ENCODE peak calls at places on chromosome 16, in nine cellular contexts. One of them, this sample, is unnamed.
A peak's percentile ranks its signal among the peaks of the same experiment; 100 is the strongest.

GRCh38 chr16:80852261-80852872 is 48.0 kb upstream of the CDYL2 start:
- DNase-seq in neuronal stem cell: no peak
- DNase-seq in fibroblast of pulmonary artery: peak; percentile 49
- DNase-seq in thoracic aorta: no peak
- DNase-seq in fibroblast of lung: peak; percentile 9
- DNase-seq in HFF-Myc: no peak
- DNase-seq in breast epithelium: no peak
- DNase-seq in cardiac muscle cell: peak; percentile 27
- DNase-seq in OCI-LY7: peak; percentile 31
- DNase-seq in this sample: no peak

GRCh38 chr16:10521681-10522274 is 58.6 kb downstream of the EMP2 start:
- DNase-seq in thoracic aorta: no peak
- DNase-seq in fibroblast of lung: peak; percentile 67
- DNase-seq in OCI-LY7: peak; percentile 70
- DNase-seq in cardiac muscle cell: peak; percentile 75
- DNase-seq in neuronal stem cell: peak; percentile 58
- DNase-seq in HFF-Myc: peak; percentile 67
- DNase-seq in fibroblast of pulmonary artery: peak; percentile 79
- DNase-seq in breast epithelium: no peak
- DNase-seq in this sample: no peak

GRCh38 chr16:77002644-77003043 is 188.3 kb upstream of the MON1B start:
- DNase-seq in fibroblast of lung: no peak
- DNase-seq in thoracic aorta: no peak
- DNase-seq in breast epithelium: no peak
- DNase-seq in OCI-LY7: no peak
- DNase-seq in neuronal stem cell: no peak
- DNase-seq in fibroblast of pulmonary artery: no peak
- DNase-seq in HFF-Myc: no peak
- DNase-seq in cardiac muscle cell: no peak
- DNase-seq in this sample: no peak

GRCh38 chr16:56368545-56368944 is 56.8 kb downstream of the AMFR start:
- DNase-seq in fibroblast of pulmonary artery: no peak
- DNase-seq in cardiac muscle cell: no peak
- DNase-seq in thoracic aorta: no peak
- DNase-seq in breast epithelium: no peak
- DNase-seq in HFF-Myc: no peak
- DNase-seq in fibroblast of lung: no peak
- DNase-seq in OCI-LY7: no peak
- DNase-seq in neuronal stem cell: no peak
- DNase-seq in this sample: no peak

GRCh38 chr16:963913-964695 is 6.7 kb downstream of the LMF1 start:
- DNase-seq in neuronal stem cell: no peak
- DNase-seq in breast epithelium: no peak
- DNase-seq in OCI-LY7: no peak
- DNase-seq in thoracic aorta: no peak
- DNase-seq in HFF-Myc: no peak
- DNase-seq in cardiac muscle cell: no peak
- DNase-seq in fibroblast of lung: no peak
- DNase-seq in fibroblast of pulmonary artery: no peak
- DNase-seq in this sample: no peak

GRCh38 chr16:55478827-55479559 is at the start of gene MMP2:
- DNase-seq in fibroblast of lung: peak; percentile 87
- DNase-seq in neuronal stem cell: peak; percentile 69
- DNase-seq in cardiac muscle cell: peak; percentile 91
- DNase-seq in thoracic aorta: no peak
- DNase-seq in OCI-LY7: no peak
- DNase-seq in HFF-Myc: no peak
- DNase-seq in fibroblast of pulmonary artery: peak; percentile 82
- DNase-seq in breast epithelium: no peak
- DNase-seq in this sample: no peak

GRCh38 chr16:11689031-11689840 is 21.0 kb downstream of the SNN start:
- DNase-seq in thoracic aorta: no peak
- DNase-seq in breast epithelium: no peak
- DNase-seq in neuronal stem cell: no peak
- DNase-seq in cardiac muscle cell: no peak
- DNase-seq in fibroblast of lung: peak; percentile 30
- DNase-seq in HFF-Myc: no peak
- DNase-seq in OCI-LY7: peak; percentile 91
- DNase-seq in fibroblast of pulmonary artery: no peak
- DNase-seq in this sample: no peak

GRCh38 chr16:31141489-31142108 is 6.1 kb upstream of the PRSS8 start:
- DNase-seq in cardiac muscle cell: no peak
- DNase-seq in thoracic aorta: no peak
- DNase-seq in fibroblast of pulmonary artery: no peak
- DNase-seq in HFF-Myc: no peak
- DNase-seq in fibroblast of lung: no peak
- DNase-seq in breast epithelium: peak; percentile 59
- DNase-seq in neuronal stem cell: no peak
- DNase-seq in OCI-LY7: no peak
- DNase-seq in this sample: peak; percentile 23

GRCh38 chr16:71537643-71538042 is 11.4 kb downstream of the CHST4 start:
- DNase-seq in breast epithelium: no peak
- DNase-seq in OCI-LY7: peak; percentile 67
- DNase-seq in fibroblast of lung: peak; percentile 24
- DNase-seq in neuronal stem cell: no peak
- DNase-seq in fibroblast of pulmonary artery: peak; percentile 56
- DNase-seq in HFF-Myc: no peak
- DNase-seq in thoracic aorta: no peak
- DNase-seq in cardiac muscle cell: peak; percentile 57
- DNase-seq in this sample: no peak

GRCh38 chr16:10981697-10982216 is 37.4 kb downstream of the CLEC16A start:
- DNase-seq in fibroblast of pulmonary artery: no peak
- DNase-seq in thoracic aorta: no peak
- DNase-seq in fibroblast of lung: peak; percentile 42
- DNase-seq in cardiac muscle cell: no peak
- DNase-seq in breast epithelium: no peak
- DNase-seq in neuronal stem cell: no peak
- DNase-seq in HFF-Myc: no peak
- DNase-seq in OCI-LY7: peak; percentile 81
- DNase-seq in this sample: no peak

GRCh38 chr16:64234200-64234599 is 887.7 kb downstream of the CDH11 start:
- DNase-seq in thoracic aorta: no peak
- DNase-seq in fibroblast of pulmonary artery: no peak
- DNase-seq in cardiac muscle cell: no peak
- DNase-seq in fibroblast of lung: no peak
- DNase-seq in breast epithelium: no peak
- DNase-seq in HFF-Myc: no peak
- DNase-seq in neuronal stem cell: no peak
- DNase-seq in OCI-LY7: no peak
- DNase-seq in this sample: no peak

GRCh38 chr16:74024997-74025396 is 271.6 kb upstream of the PSMD7 start:
- DNase-seq in breast epithelium: no peak
- DNase-seq in fibroblast of pulmonary artery: no peak
- DNase-seq in neuronal stem cell: no peak
- DNase-seq in fibroblast of lung: no peak
- DNase-seq in HFF-Myc: no peak
- DNase-seq in thoracic aorta: no peak
- DNase-seq in OCI-LY7: no peak
- DNase-seq in cardiac muscle cell: no peak
- DNase-seq in this sample: no peak

GRCh38 chr16:12646490-12647274 is 157.0 kb downstream of the CPPED1 start:
- DNase-seq in fibroblast of pulmonary artery: no peak
- DNase-seq in neuronal stem cell: no peak
- DNase-seq in OCI-LY7: no peak
- DNase-seq in thoracic aorta: no peak
- DNase-seq in breast epithelium: no peak
- DNase-seq in HFF-Myc: peak; percentile 33
- DNase-seq in cardiac muscle cell: no peak
- DNase-seq in fibroblast of lung: no peak
- DNase-seq in this sample: no peak

GRCh38 chr16:77324727-77325126 is 110.1 kb downstream of the ADAMTS18 start:
- DNase-seq in fibroblast of lung: no peak
- DNase-seq in fibroblast of pulmonary artery: no peak
- DNase-seq in neuronal stem cell: no peak
- DNase-seq in breast epithelium: no peak
- DNase-seq in OCI-LY7: no peak
- DNase-seq in HFF-Myc: no peak
- DNase-seq in thoracic aorta: no peak
- DNase-seq in cardiac muscle cell: no peak
- DNase-seq in this sample: no peak

GRCh38 chr16:14489460-14489859 is 140.6 kb downstream of the PARN start:
- DNase-seq in HFF-Myc: peak; percentile 79
- DNase-seq in breast epithelium: no peak
- DNase-seq in cardiac muscle cell: peak; percentile 37
- DNase-seq in fibroblast of pulmonary artery: no peak
- DNase-seq in thoracic aorta: no peak
- DNase-seq in fibroblast of lung: no peak
- DNase-seq in OCI-LY7: peak; percentile 52
- DNase-seq in neuronal stem cell: no peak
- DNase-seq in this sample: no peak

GRCh38 chr16:31135535-31136286 is at the start of gene PRSS8:
- DNase-seq in fibroblast of pulmonary artery: no peak
- DNase-seq in OCI-LY7: no peak
- DNase-seq in neuronal stem cell: no peak
- DNase-seq in cardiac muscle cell: no peak
- DNase-seq in breast epithelium: peak; percentile 90
- DNase-seq in HFF-Myc: no peak
- DNase-seq in thoracic aorta: no peak
- DNase-seq in fibroblast of lung: no peak
- DNase-seq in this sample: no peak

GRCh38 chr16:22734313-22734869 is 79.6 kb upstream of the HS3ST2 start:
- DNase-seq in neuronal stem cell: no peak
- DNase-seq in fibroblast of pulmonary artery: no peak
- DNase-seq in breast epithelium: no peak
- DNase-seq in fibroblast of lung: no peak
- DNase-seq in cardiac muscle cell: no peak
- DNase-seq in HFF-Myc: no peak
- DNase-seq in OCI-LY7: no peak
- DNase-seq in thoracic aorta: no peak
- DNase-seq in this sample: no peak

GRCh38 chr16:2857451-2858244 is at the start of gene PRSS22:
- DNase-seq in thoracic aorta: no peak
- DNase-seq in breast epithelium: peak; percentile 78
- DNase-seq in fibroblast of pulmonary artery: no peak
- DNase-seq in cardiac muscle cell: no peak
- DNase-seq in neuronal stem cell: no peak
- DNase-seq in OCI-LY7: no peak
- DNase-seq in HFF-Myc: no peak
- DNase-seq in fibroblast of lung: no peak
- DNase-seq in this sample: no peak
- H3K4me3 ChIP-seq in thoracic aorta: peak within 1 kb of the TSS; percentile 33
- H3K4me3 ChIP-seq in breast epithelium: no peak within 1 kb of the TSS
- H3K4me3 ChIP-seq in fibroblast of pulmonary artery: no peak within 1 kb of the TSS
- H3K4me3 ChIP-seq in cardiac muscle cell: no peak within 1 kb of the TSS
- H3K4me3 ChIP-seq in neuronal stem cell: no peak within 1 kb of the TSS
- H3K4me3 ChIP-seq in OCI-LY7: no peak within 1 kb of the TSS
- H3K4me3 ChIP-seq in HFF-Myc: no peak within 1 kb of the TSS
- H3K4me3 ChIP-seq in fibroblast of lung: no peak within 1 kb of the TSS
- H3K4me3 ChIP-seq in this sample: no peak within 1 kb of the TSS

GRCh38 chr16:66606000-66606751 is 1.7 kb downstream of the CMTM3 start:
- DNase-seq in thoracic aorta: no peak
- DNase-seq in cardiac muscle cell: no peak
- DNase-seq in breast epithelium: no peak
- DNase-seq in fibroblast of pulmonary artery: no peak
- DNase-seq in neuronal stem cell: no peak
- DNase-seq in OCI-LY7: peak; percentile 72
- DNase-seq in fibroblast of lung: no peak
- DNase-seq in HFF-Myc: no peak
- DNase-seq in this sample: no peak
- H3K4me3 ChIP-seq in thoracic aorta: peak overlapping the region; percentile 90
- H3K4me3 ChIP-seq in cardiac muscle cell: peak overlapping the region; percentile 79
- H3K4me3 ChIP-seq in breast epithelium: peak overlapping the region; percentile 91
- H3K4me3 ChIP-seq in fibroblast of pulmonary artery: peak overlapping the region; percentile 68
- H3K4me3 ChIP-seq in neuronal stem cell: peak overlapping the region; percentile 48
- H3K4me3 ChIP-seq in OCI-LY7: peak overlapping the region; percentile 84
- H3K4me3 ChIP-seq in fibroblast of lung: peak overlapping the region; percentile 34
- H3K4me3 ChIP-seq in HFF-Myc: peak overlapping the region; percentile 74
- H3K4me3 ChIP-seq in this sample: peak overlapping the region; percentile 76

GRCh38 chr16:35747658-35748455 is 2288.4 kb downstream of the TP53TG3F start:
- DNase-seq in breast epithelium: no peak
- DNase-seq in HFF-Myc: no peak
- DNase-seq in fibroblast of pulmonary artery: no peak
- DNase-seq in fibroblast of lung: no peak
- DNase-seq in neuronal stem cell: no peak
- DNase-seq in thoracic aorta: no peak
- DNase-seq in OCI-LY7: no peak
- DNase-seq in cardiac muscle cell: no peak
- DNase-seq in this sample: no peak

GRCh38 chr16:35750157-35750689 is 2290.8 kb downstream of the TP53TG3F start:
- DNase-seq in HFF-Myc: no peak
- DNase-seq in fibroblast of lung: no peak
- DNase-seq in thoracic aorta: no peak
- DNase-seq in fibroblast of pulmonary artery: no peak
- DNase-seq in breast epithelium: no peak
- DNase-seq in neuronal stem cell: no peak
- DNase-seq in cardiac muscle cell: no peak
- DNase-seq in OCI-LY7: no peak
- DNase-seq in this sample: no peak

GRCh38 chr16:35746963-35747657 is 2287.7 kb downstream of the TP53TG3F start:
- DNase-seq in thoracic aorta: no peak
- DNase-seq in fibroblast of pulmonary artery: no peak
- DNase-seq in OCI-LY7: no peak
- DNase-seq in cardiac muscle cell: no peak
- DNase-seq in HFF-Myc: no peak
- DNase-seq in fibroblast of lung: no peak
- DNase-seq in breast epithelium: no peak
- DNase-seq in neuronal stem cell: no peak
- DNase-seq in this sample: no peak

GRCh38 chr16:35749253-35750141 is 2290.1 kb downstream of the TP53TG3F start:
- DNase-seq in breast epithelium: no peak
- DNase-seq in HFF-Myc: no peak
- DNase-seq in fibroblast of pulmonary artery: no peak
- DNase-seq in neuronal stem cell: no peak
- DNase-seq in cardiac muscle cell: no peak
- DNase-seq in fibroblast of lung: no peak
- DNase-seq in OCI-LY7: no peak
- DNase-seq in thoracic aorta: no peak
- DNase-seq in this sample: no peak

DNA sequence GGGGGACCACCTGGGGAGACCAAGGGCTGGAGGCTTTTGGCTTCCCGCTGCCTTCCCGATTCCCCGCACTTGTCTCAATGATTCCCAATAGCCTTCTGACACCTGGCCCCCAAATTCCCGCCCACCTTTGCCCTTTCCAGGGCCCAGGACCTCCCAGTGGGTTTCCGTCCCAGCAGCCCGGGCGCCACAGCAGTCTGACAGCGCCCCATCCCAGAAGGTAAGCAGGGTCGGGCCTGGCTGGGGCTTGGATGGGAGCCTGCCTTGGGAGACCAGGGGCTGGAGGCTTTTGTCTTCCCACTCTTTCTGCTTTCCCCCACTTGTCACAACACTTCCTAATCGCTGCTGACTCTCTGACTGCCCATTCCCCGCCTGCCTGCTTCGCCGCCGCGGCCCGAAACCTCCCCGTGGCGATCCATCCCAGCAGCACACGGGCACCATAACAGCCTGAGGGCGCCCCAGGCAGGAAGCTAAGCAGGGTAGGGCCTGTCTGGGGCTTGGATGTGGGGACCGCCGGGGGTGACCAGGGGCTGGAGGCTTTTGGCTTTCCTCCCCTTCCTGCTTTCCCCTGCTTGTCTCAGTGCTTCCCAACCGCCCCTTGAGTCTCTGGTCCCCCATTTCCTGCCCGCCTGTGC is 2289.3 kb downstream of the TP53TG3F start:
- DNase-seq in cardiac muscle cell: no peak
- DNase-seq in fibroblast of pulmonary artery: no peak
- DNase-seq in fibroblast of lung: no peak
- DNase-seq in OCI-LY7: no peak
- DNase-seq in breast epithelium: no peak
- DNase-seq in HFF-Myc: no peak
- DNase-seq in neuronal stem cell: no peak
- DNase-seq in thoracic aorta: no peak
- DNase-seq in this sample: no peak
- H3K4me3 ChIP-seq in cardiac muscle cell: no peak overlapping the region
- H3K4me3 ChIP-seq in fibroblast of pulmonary artery: no peak overlapping the region
- H3K4me3 ChIP-seq in fibroblast of lung: no peak overlapping the region
- H3K4me3 ChIP-seq in OCI-LY7: no peak overlapping the region
- H3K4me3 ChIP-seq in breast epithelium: no peak overlapping the region
- H3K4me3 ChIP-seq in HFF-Myc: no peak overlapping the region
- H3K4me3 ChIP-seq in neuronal stem cell: no peak overlapping the region
- H3K4me3 ChIP-seq in thoracic aorta: no peak overlapping the region
- H3K4me3 ChIP-seq in this sample: no peak overlapping the region

GRCh38 chr16:86298166-86299131 is 211.9 kb upstream of the FOXF1 start:
- DNase-seq in cardiac muscle cell: no peak
- DNase-seq in neuronal stem cell: no peak
- DNase-seq in HFF-Myc: no peak
- DNase-seq in fibroblast of pulmonary artery: no peak
- DNase-seq in thoracic aorta: no peak
- DNase-seq in fibroblast of lung: peak; percentile 64
- DNase-seq in breast epithelium: no peak
- DNase-seq in OCI-LY7: no peak
- DNase-seq in this sample: peak; percentile 39
- H3K4me3 ChIP-seq in cardiac muscle cell: no peak overlapping the region
- H3K4me3 ChIP-seq in neuronal stem cell: no peak overlapping the region
- H3K4me3 ChIP-seq in HFF-Myc: no peak overlapping the region
- H3K4me3 ChIP-seq in fibroblast of pulmonary artery: no peak overlapping the region
- H3K4me3 ChIP-seq in thoracic aorta: no peak overlapping the region
- H3K4me3 ChIP-seq in fibroblast of lung: no peak overlapping the region
- H3K4me3 ChIP-seq in breast epithelium: no peak overlapping the region
- H3K4me3 ChIP-seq in OCI-LY7: no peak overlapping the region
- H3K4me3 ChIP-seq in this sample: no peak overlapping the region

This sample was measured in skeletal muscle cell.